ENCODE peak calls at places on chromosomes 4 and X, in five cellular contexts. One of them, this sample, is unnamed.

GRCh38 chr4:58113083-58113482 is 1002.9 kb upstream of the IGFBP7 start:
- DNase-seq in fibroblast of lung: no peak
- DNase-seq in body of pancreas: no peak
- DNase-seq in adrenal gland: no peak
- DNase-seq in OCI-LY7: no peak
- DNase-seq in this sample: no peak

GRCh38 chr4:55378617-55379467 is 16.9 kb upstream of the TMEM165 start:
- DNase-seq in fibroblast of lung: no peak
- DNase-seq in body of pancreas: peak; percentile 80
- DNase-seq in adrenal gland: no peak
- DNase-seq in OCI-LY7: no peak
- DNase-seq in this sample: peak; percentile 42

GRCh38 chrX:10119399-10119990 is 37.3 kb upstream of the CLCN4 start:
- DNase-seq in fibroblast of lung: peak; percentile 91
- DNase-seq in body of pancreas: peak; percentile 85
- DNase-seq in adrenal gland: peak; percentile 91
- DNase-seq in OCI-LY7: peak; percentile 82
- DNase-seq in this sample: peak; percentile 84

GRCh38 chrX:10611441-10612090 is 8.8 kb downstream of the MID1 start:
- DNase-seq in fibroblast of lung: peak; percentile 56
- DNase-seq in body of pancreas: no peak
- DNase-seq in adrenal gland: no peak
- DNase-seq in OCI-LY7: no peak
- DNase-seq in this sample: no peak

GRCh38 chr4:154158756-154159155 is 332.8 kb downstream of the DCHS2 start:
- DNase-seq in fibroblast of lung: no peak
- DNase-seq in body of pancreas: no peak
- DNase-seq in adrenal gland: no peak
- DNase-seq in OCI-LY7: no peak
- DNase-seq in this sample: no peak

GRCh38 chrX:627510-627964 is 3.1 kb upstream of the SHOX start:
- DNase-seq in fibroblast of lung: no peak
- DNase-seq in body of pancreas: no peak
- DNase-seq in adrenal gland: no peak
- DNase-seq in OCI-LY7: no peak
- DNase-seq in this sample: no peak

GRCh38 chr4:37584530-37585060 is 101.6 kb downstream of the RELL1 start:
- DNase-seq in fibroblast of lung: no peak
- DNase-seq in body of pancreas: no peak
- DNase-seq in adrenal gland: no peak
- DNase-seq in OCI-LY7: no peak
- DNase-seq in this sample: no peak

GRCh38 chr4:135186002-135186401 is 984.4 kb upstream of the PABPC4L start:
- DNase-seq in fibroblast of lung: no peak
- DNase-seq in body of pancreas: no peak
- DNase-seq in adrenal gland: no peak
- DNase-seq in OCI-LY7: no peak
- DNase-seq in this sample: no peak

GRCh38 chrX:7147431-7147977 is at the start of gene STS:
- DNase-seq in fibroblast of lung: no peak
- DNase-seq in body of pancreas: peak; percentile 17
- DNase-seq in adrenal gland: peak; percentile 52
- DNase-seq in OCI-LY7: peak; percentile 63
- DNase-seq in this sample: no peak

GRCh38 chr4:127870688-127871087 is 10.0 kb upstream of the PLK4 start:
- DNase-seq in fibroblast of lung: peak; percentile 85
- DNase-seq in body of pancreas: no peak
- DNase-seq in adrenal gland: peak; percentile 59
- DNase-seq in OCI-LY7: no peak
- DNase-seq in this sample: peak; percentile 51

GRCh38 chrX:103453655-103454054 is 65.6 kb downstream of the RAB40A start:
- DNase-seq in fibroblast of lung: peak; percentile 97
- DNase-seq in body of pancreas: no peak
- DNase-seq in adrenal gland: no peak
- DNase-seq in OCI-LY7: no peak
- DNase-seq in this sample: peak; percentile 89

GRCh38 chr4:105998210-105998609 is 102.9 kb downstream of the NPNT start:
- DNase-seq in fibroblast of lung: no peak
- DNase-seq in body of pancreas: no peak
- DNase-seq in adrenal gland: no peak
- DNase-seq in OCI-LY7: no peak
- DNase-seq in this sample: no peak
- H3K27ac ChIP-seq in fibroblast of lung: no peak overlapping the region
- H3K27ac ChIP-seq in body of pancreas: peak overlapping the region; percentile 44
- H3K27ac ChIP-seq in adrenal gland: no peak overlapping the region
- H3K27ac ChIP-seq in OCI-LY7: no peak overlapping the region
- H3K27ac ChIP-seq in this sample: no peak overlapping the region

GRCh38 chr4:175954685-175955084 is 111.0 kb upstream of the WDR17 start:
- DNase-seq in fibroblast of lung: no peak
- DNase-seq in body of pancreas: peak; percentile 59
- DNase-seq in adrenal gland: no peak
- DNase-seq in OCI-LY7: no peak
- DNase-seq in this sample: no peak

GRCh38 chr4:175951794-175952193 is 113.8 kb upstream of the WDR17 start:
- DNase-seq in fibroblast of lung: no peak
- DNase-seq in body of pancreas: peak; percentile 84
- DNase-seq in adrenal gland: no peak
- DNase-seq in OCI-LY7: no peak
- DNase-seq in this sample: no peak

GRCh38 chr4:175953960-175954521 is 111.6 kb upstream of the WDR17 start:
- DNase-seq in fibroblast of lung: no peak
- DNase-seq in body of pancreas: no peak
- DNase-seq in adrenal gland: no peak
- DNase-seq in OCI-LY7: peak; percentile 73
- DNase-seq in this sample: no peak
- TF ChIP-seq CTCF in fibroblast of lung: peak; percentile 15
- TF ChIP-seq CTCF in body of pancreas: no peak
- TF ChIP-seq CTCF in adrenal gland: no peak
- TF ChIP-seq CTCF in OCI-LY7: peak; percentile 76
- TF ChIP-seq CTCF in this sample: peak; percentile 31

DNA sequence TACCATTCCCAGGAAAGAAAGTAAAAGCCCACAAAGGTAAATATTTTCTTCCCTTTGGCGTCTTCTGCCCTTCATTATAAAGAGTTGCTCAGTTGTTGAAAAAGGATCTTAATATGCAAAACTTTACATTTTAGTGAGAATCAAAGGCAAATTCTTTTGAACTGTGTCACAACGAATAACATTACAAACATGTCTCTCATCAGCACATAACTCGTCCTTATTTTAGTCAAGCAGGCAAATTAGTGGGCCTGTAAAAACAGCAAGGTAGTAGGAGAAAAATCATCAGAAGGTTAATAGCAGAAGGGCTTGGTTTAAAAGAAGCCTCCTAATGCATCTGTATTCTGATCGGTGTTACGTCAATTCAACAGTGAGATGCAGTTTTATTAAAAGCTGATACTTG is 647.3 kb upstream of the DIPK2B start:
- DNase-seq in fibroblast of lung: peak; percentile 18
- DNase-seq in body of pancreas: no peak
- DNase-seq in adrenal gland: no peak
- DNase-seq in OCI-LY7: no peak
- DNase-seq in this sample: no peak
- H3K36me3 ChIP-seq in fibroblast of lung: peaks cover 2% of the 10 kb centered on the region
- H3K36me3 ChIP-seq in body of pancreas: no peaks in the 10 kb centered on the region
- H3K36me3 ChIP-seq in adrenal gland: no peaks in the 10 kb centered on the region
- H3K36me3 ChIP-seq in OCI-LY7: no peaks in the 10 kb centered on the region
- H3K36me3 ChIP-seq in this sample: no peaks in the 10 kb centered on the region

DNA sequence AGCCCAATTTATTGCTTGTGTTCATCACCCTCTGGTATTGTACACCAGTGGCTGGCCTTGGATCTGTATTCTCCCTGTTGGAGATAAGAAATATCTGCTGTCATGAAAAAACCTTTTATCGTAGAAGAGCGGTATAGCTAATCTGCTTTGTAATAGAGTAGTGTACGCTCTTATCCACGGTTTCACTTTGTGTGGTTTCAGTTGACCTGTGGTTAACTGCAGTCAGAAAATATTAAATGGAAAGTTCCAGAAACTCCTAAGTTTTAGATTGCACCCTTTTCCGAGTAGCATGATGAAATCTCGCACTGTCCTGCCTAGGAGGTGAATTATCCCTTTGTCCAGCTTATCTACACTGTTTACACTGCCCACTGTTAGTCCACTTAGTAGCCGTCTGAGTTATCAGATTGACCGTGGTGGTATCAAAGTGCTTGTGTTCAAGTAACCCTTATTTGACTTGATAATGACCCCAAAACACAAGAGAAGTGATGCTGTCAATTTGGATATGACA is 42.4 kb downstream of the KDM6A start:
- DNase-seq in fibroblast of lung: peak; percentile 27
- DNase-seq in body of pancreas: peak; percentile 3
- DNase-seq in adrenal gland: no peak
- DNase-seq in OCI-LY7: no peak
- DNase-seq in this sample: no peak
- H3K27ac ChIP-seq in fibroblast of lung: peak overlapping the region; percentile 28
- H3K27ac ChIP-seq in body of pancreas: peak overlapping the region; percentile 44
- H3K27ac ChIP-seq in adrenal gland: peak overlapping the region; percentile 68
- H3K27ac ChIP-seq in OCI-LY7: no peak overlapping the region
- H3K27ac ChIP-seq in this sample: no peak overlapping the region

This sample was measured in brain microvascular endothelial cell.